ENCODE peak calls at places on chromosomes 7 and 10, in eight cellular contexts. J is CD8-positive, alpha-beta T cell; R is cardiac fibroblast; Y is HCT116; E is astrocyte of the cerebellum; D is pancreas; B is GM12878; U is neuronal stem cell. L is an unnamed sample.

GRCh38 chr7:107614425-107614824 is 34.4 kb downstream of the BCAP29 start:
- DNase-seq in J (no peak), R (peak), Y (no peak), E (peak), D (no peak), B (no peak), U (no peak), L (no peak)

GRCh38 chr7:105268511-105269392 is 120.0 kb downstream of the SRPK2 start:
- DNase-seq in J (no peak), R (peak), Y (no peak), E (peak), D (no peak), B (no peak), U (no peak), L (peak)

GRCh38 chr10:49817845-49818244 is 55.7 kb upstream of the OGDHL start:
- DNase-seq in J (no peak), R (no peak), Y (no peak), E (no peak), D (no peak), B (no peak), U (no peak), L (no peak)

GRCh38 chr7:84912537-84912936 is 274.3 kb downstream of the SEMA3D start:
- DNase-seq in J (no peak), R (no peak), Y (no peak), E (no peak), D (no peak), B (no peak), U (no peak), L (no peak)

GRCh38 chr10:13525683-13526082 is 3.1 kb downstream of the BEND7 start:
- DNase-seq in J (no peak), R (no peak), Y (no peak), E (no peak), D (no peak), B (no peak), U (no peak), L (no peak)

GRCh38 chr10:72550239-72550638 is 75.6 kb downstream of the MICU1 start:
- DNase-seq in J (no peak), R (no peak), Y (no peak), E (no peak), D (no peak), B (no peak), U (no peak), L (peak)

GRCh38 chr10:30781571-30782542 is 152.3 kb upstream of the LYZL2 start:
- DNase-seq in J (no peak), R (no peak), Y (no peak), E (no peak), D (no peak), B (no peak), U (no peak), L (no peak)

GRCh38 chr7:1242129-1242572 is 9.5 kb downstream of the UNCX start:
- DNase-seq in J (no peak), R (no peak), Y (no peak), E (no peak), D (no peak), B (no peak), U (no peak), L (no peak)

GRCh38 chr7:71430246-71430645 is 298.3 kb downstream of the GALNT17 start:
- DNase-seq in J (no peak), R (no peak), Y (no peak), E (no peak), D (no peak), B (no peak), U (no peak), L (no peak)

GRCh38 chr7:71419546-71420337 is 287.8 kb downstream of the GALNT17 start:
- DNase-seq in J (no peak), R (no peak), Y (no peak), E (no peak), D (no peak), B (no peak), U (no peak), L (no peak)

GRCh38 chr7:71429116-71429515 is 297.2 kb downstream of the GALNT17 start:
- DNase-seq in J (no peak), R (no peak), Y (no peak), E (no peak), D (no peak), B (no peak), U (peak), L (no peak)

GRCh38 chr7:71422104-71422503 is 290.2 kb downstream of the GALNT17 start:
- DNase-seq in J (no peak), R (no peak), Y (no peak), E (no peak), D (no peak), B (no peak), U (no peak), L (no peak)

DNA sequence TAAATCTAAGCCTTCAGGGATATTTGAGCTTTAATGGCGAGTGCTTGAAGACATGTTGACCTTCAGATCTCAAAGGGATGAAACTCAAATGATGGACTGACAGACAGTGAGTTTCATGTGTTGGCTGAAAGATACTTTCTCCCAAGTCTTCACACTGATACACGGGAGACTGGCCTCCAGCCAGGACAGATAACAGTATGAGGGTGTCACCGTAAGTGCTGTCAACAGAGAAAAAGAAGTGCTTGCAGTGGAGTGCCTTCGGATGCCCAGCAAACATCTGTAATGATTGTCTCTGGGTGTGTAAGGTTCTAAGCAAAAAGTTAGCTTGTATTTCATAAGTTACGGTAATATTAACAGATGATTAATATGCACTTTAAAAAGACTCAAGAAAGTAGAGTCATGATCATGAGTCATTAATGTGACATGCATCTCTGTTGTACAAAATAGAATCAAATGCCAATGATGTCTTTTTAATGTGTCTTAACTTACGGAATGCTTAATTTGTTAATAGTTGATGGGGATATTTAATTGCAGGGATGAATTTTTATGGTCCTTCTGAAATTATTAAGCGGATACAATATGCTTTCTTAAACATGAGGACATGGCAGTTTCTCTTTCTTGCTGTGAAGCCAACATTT is 292.3 kb downstream of the GALNT17 start:
- DNase-seq in J (no peak), R (peak), Y (no peak), E (no peak), D (no peak), B (no peak), U (no peak), L (no peak)
- H3K4me3 ChIP-seq in J (no peak), R (no peak), Y (no peak), E (no peak), D (no peak), B (no peak), U (no peak), L (no peak)

GRCh38 chr7:72072901-72073300 is 339.2 kb downstream of the CALN1 start:
- DNase-seq in J (no peak), R (no peak), Y (no peak), E (no peak), D (no peak), B (no peak), U (no peak), L (no peak)
- H3K4me3 ChIP-seq in J (no peak), R (no peak), Y (no peak), E (no peak), D (no peak), B (no peak), U (no peak), L (no peak)

DNA sequence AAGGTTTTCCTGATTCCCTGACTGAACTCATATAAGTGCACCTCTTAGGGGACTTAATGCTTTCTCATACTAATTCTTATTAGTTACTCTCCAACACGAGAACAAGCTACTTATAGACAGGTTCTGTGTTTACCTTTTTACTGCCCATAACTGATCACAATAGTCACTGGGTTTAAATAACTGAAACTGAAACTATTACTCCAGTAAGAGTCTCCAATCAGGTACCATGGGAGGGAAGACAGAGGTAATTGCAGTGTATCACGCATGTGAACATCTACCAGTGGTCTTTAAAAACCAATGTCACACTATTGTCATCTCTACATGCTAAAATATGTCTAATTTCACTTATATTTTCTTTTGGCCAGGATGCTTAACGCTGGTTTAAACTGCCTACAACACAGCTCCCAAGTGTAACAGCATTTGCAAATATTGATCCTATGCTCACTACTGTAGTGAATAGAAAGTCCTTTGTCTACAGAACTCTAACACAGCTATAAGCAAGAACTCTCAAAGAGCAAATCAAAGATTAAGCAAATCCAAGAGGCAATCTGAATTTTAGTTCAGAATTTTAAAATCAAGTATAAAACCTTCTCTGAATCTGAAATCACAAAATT is 3.6 kb downstream of the GDI2 start:
- DNase-seq in J (no peak), R (no peak), Y (no peak), E (no peak), D (no peak), B (no peak), U (no peak), L (peak)
- H3K4me3 ChIP-seq in J (no peak), R (peak), Y (no peak), E (peak), D (no peak), B (peak), U (no peak), L (peak)

GRCh38 chr10:88848499-88848898 is 3.1 kb downstream of the ANKRD22 start:
- DNase-seq in J (no peak), R (peak), Y (peak), E (peak), D (no peak), B (no peak), U (no peak), L (peak)
- H3K4me3 ChIP-seq in J (no peak), R (no peak), Y (peak), E (no peak), D (no peak), B (peak), U (no peak), L (no peak)

GRCh38 chr10:101019440-101019703 is 11.6 kb downstream of the PDZD7 start:
- DNase-seq in J (no peak), R (no peak), Y (no peak), E (no peak), D (no peak), B (no peak), U (no peak), L (no peak)
- H3K4me3 ChIP-seq in J (no peak), R (no peak), Y (peak), E (no peak), D (no peak), B (no peak), U (no peak), L (no peak)

GRCh38 chr7:134828361-134828760 is 48.9 kb downstream of the CALD1 start:
- DNase-seq in J (no peak), R (peak), Y (no peak), E (no peak), D (no peak), B (no peak), U (no peak), L (no peak)
- H3K4me3 ChIP-seq in J (no peak), R (no peak), Y (no peak), E (no peak), D (no peak), B (no peak), U (no peak), L (no peak)

GRCh38 chr7:30989824-30990140 is 26.0 kb downstream of the GHRHR start:
- DNase-seq in J (no peak), R (no peak), Y (no peak), E (no peak), D (no peak), B (no peak), U (no peak), L (no peak)
- H3K4me3 ChIP-seq in J (no peak), R (no peak), Y (no peak), E (no peak), D (no peak), B (no peak), U (no peak), L (no peak)